ENCODE peak calls at places on chromosomes 5 and 9, in seven cellular contexts. J, K, Z, O, B, T and Q are unnamed samples.

GRCh38 chr9:99076483-99077171 is 28.3 kb upstream of the TGFBR1 start:
- DNase-seq in J (no peak), K (no peak), Z (peak; percentile 42), O (no peak), B (no peak), T (no peak), Q (no peak)

GRCh38 chr9:93137362-93137761 is 3.3 kb upstream of the NINJ1 start:
- DNase-seq in J (no peak), K (no peak), Z (no peak), O (no peak), B (peak; percentile 62), T (no peak), Q (no peak)

GRCh38 chr5:135072357-135073247 is 38.6 kb upstream of the PITX1 start:
- DNase-seq in J (no peak), K (peak; percentile 50), Z (no peak), O (no peak), B (no peak), T (no peak), Q (no peak)

GRCh38 chr5:113552137-113552536 is 38.6 kb downstream of the YTHDC2 start:
- DNase-seq in J (no peak), K (no peak), Z (no peak), O (no peak), B (no peak), T (no peak), Q (no peak)

GRCh38 chr9:98129451-98129881 is 10.4 kb upstream of the TRIM14 start:
- DNase-seq in J (peak; percentile 7), K (no peak), Z (no peak), O (no peak), B (no peak), T (no peak), Q (no peak)

GRCh38 chr5:133460172-133460758 is 152.1 kb downstream of the FSTL4 start:
- DNase-seq in J (no peak), K (peak; percentile 75), Z (no peak), O (peak; percentile 2), B (no peak), T (peak; percentile 34), Q (no peak)

GRCh38 chr5:26236936-26237335 is 801.5 kb downstream of the CDH9 start:
- DNase-seq in J (no peak), K (no peak), Z (no peak), O (no peak), B (no peak), T (no peak), Q (no peak)

GRCh38 chr5:91038180-91038808 is 344.8 kb downstream of the ARRDC3 start:
- DNase-seq in J (no peak), K (no peak), Z (no peak), O (peak; percentile 52), B (no peak), T (no peak), Q (peak; percentile 22)

GRCh38 chr5:15074651-15075050 is 203.1 kb upstream of the ANKH start:
- DNase-seq in J (peak; percentile 1), K (no peak), Z (no peak), O (no peak), B (no peak), T (peak; percentile 12), Q (no peak)

GRCh38 chr5:180866296-180866695 is 5.2 kb upstream of the ZFP62 start:
- DNase-seq in J (no peak), K (no peak), Z (no peak), O (no peak), B (peak; percentile 56), T (no peak), Q (no peak)

GRCh38 chr9:131513177-131513576 is 10.5 kb downstream of the POMT1 start:
- DNase-seq in J (no peak), K (no peak), Z (no peak), O (no peak), B (no peak), T (no peak), Q (no peak)

GRCh38 chr9:131516930-131517329 is 14.1 kb downstream of the UCK1 start:
- DNase-seq in J (no peak), K (no peak), Z (no peak), O (no peak), B (no peak), T (no peak), Q (no peak)

GRCh38 chr9:131517761-131518190 is 13.3 kb downstream of the UCK1 start:
- DNase-seq in J (no peak), K (no peak), Z (no peak), O (no peak), B (no peak), T (no peak), Q (no peak)

GRCh38 chr9:131516274-131516565 is 13.5 kb downstream of the POMT1 start:
- DNase-seq in J (no peak), K (no peak), Z (no peak), O (no peak), B (no peak), T (no peak), Q (no peak)

DNA sequence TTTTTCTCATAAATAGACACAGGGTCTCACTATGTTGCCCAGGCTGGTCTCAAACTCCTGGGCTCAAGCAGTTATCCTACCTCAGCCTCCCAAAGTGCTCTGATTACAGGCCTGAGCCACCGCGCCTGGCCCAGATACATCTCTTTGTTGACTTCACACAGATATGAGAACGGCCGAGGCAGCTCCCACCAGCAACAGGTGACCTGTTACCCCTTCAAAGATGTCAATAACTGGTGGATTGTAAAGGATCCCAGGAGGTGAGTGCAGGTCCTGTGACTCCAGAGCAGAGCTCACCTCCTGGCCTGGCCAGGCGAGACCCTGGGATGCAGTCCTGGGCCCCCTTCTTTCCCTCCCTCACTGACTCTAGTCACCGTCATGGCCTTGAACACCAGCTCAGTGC is 9.2 kb downstream of the POMT1 start:
- DNase-seq in J (no peak), K (no peak), Z (no peak), O (no peak), B (no peak), T (no peak), Q (no peak)
- H3K4me1 ChIP-seq in J (no peaks in the 10 kb centered on the region), K (no peaks in the 10 kb centered on the region), Z (no peaks in the 10 kb centered on the region), O (no peaks in the 10 kb centered on the region), B (no peaks in the 10 kb centered on the region), T (no peaks in the 10 kb centered on the region), Q (no peaks in the 10 kb centered on the region)

DNA sequence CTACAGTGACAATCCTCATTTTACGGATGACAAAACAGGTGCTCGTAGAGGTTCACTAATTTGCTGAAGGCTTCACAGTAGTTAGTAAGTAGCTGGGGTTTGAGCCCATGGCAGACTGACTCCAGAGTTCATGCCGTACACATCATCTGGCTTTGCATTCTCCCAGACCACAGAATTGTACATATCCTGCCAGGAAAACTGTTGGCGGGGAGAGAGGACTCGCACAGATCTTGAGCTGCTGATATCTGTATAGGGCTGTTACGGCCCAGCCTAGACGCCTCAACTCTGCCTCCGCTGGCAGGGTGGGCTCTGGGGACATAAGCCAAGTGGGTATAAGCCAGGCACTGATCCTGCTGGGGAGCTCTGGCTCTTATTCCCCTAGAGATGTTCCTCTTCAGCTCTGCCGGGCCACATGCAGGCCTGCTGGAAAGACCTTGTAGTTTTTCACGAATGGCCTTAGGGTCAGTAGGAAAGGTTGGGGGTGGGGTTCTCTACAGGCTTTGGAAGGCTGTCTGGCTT is 16.3 kb downstream of the LARP1 start:
- DNase-seq in J (peak; percentile 92), K (peak; percentile 58), Z (no peak), O (peak; percentile 89), B (no peak), T (peak; percentile 94), Q (no peak)
- H3K4me1 ChIP-seq in J (peaks cover 25% of the 10 kb centered on the region), K (peaks cover 53% of the 10 kb centered on the region), Z (peaks cover 49% of the 10 kb centered on the region), O (peaks cover 11% of the 10 kb centered on the region), B (no peaks in the 10 kb centered on the region), T (peaks cover 38% of the 10 kb centered on the region), Q (peaks cover 10% of the 10 kb centered on the region)

GRCh38 chr5:151094861-151095260 is 14.0 kb upstream of the TNIP1 start:
- DNase-seq in J (no peak), K (no peak), Z (no peak), O (peak; percentile 48), B (peak; percentile 69), T (peak; percentile 39), Q (no peak)

GRCh38 chr5:151093476-151093889 is 12.6 kb upstream of the TNIP1 start:
- DNase-seq in J (peak; percentile 94), K (no peak), Z (no peak), O (peak; percentile 96), B (no peak), T (peak; percentile 97), Q (no peak)

GRCh38 chr5:151092750-151093149 is 11.9 kb upstream of the TNIP1 start:
- DNase-seq in J (peak; percentile 86), K (no peak), Z (no peak), O (peak; percentile 72), B (no peak), T (peak; percentile 92), Q (no peak)

GRCh38 chr5:151095341-151096000 is 14.6 kb upstream of the TNIP1 start:
- DNase-seq in J (no peak), K (no peak), Z (no peak), O (peak; percentile 53), B (peak; percentile 95), T (peak; percentile 19), Q (no peak)

DNA sequence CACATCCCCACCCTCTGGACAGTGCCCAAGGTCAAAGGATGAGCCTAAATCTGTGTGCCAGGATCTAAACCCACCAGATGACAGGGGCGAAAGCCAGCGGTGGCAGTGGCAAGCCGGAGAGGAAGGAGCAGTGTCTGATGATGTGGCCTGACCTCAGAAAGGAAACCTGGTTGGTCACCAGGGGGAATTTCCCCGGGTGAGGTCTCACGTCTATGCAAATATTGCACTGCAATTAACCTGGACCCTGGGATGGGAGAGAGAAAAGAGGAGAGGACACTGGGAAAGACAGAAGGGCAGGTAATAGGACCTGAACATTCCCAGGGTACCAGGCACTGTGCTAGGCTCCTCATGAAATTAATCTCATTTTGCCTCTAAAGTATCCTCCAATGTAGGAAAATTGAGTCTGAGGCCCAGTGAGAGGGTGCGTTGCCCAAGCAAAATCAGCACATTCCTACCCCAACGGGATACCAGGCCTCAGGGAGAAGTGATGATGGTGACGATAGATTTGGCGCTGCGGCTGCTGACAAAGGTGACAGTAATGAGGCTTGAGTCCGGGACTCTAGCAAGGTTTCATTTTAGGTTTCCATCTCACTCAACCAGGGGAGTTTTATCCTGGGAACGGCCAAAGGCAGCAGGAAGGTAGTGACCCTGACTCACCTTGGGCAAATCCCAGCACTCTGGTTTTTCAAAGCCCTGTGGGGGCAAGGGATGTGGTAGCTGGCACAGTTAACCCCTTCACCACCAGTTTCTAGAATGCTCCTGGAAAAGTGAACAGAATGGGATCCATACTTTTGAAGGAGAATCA is 13.4 kb upstream of the TNIP1 start:
- DNase-seq in J (peak; percentile 34), K (no peak), Z (no peak), O (no peak), B (peak; percentile 74), T (peak; percentile 60), Q (no peak)
- H3K4me1 ChIP-seq in J (peaks cover 22% of the 10 kb centered on the region), K (peaks cover 5% of the 10 kb centered on the region), Z (peaks cover 53% of the 10 kb centered on the region), O (peaks cover 32% of the 10 kb centered on the region), B (peaks cover 36% of the 10 kb centered on the region), T (peaks cover 35% of the 10 kb centered on the region), Q (no peaks in the 10 kb centered on the region)

GRCh38 chr9:128054090-128054489 is 13.0 kb downstream of the NAIF1 start:
- DNase-seq in J (no peak), K (no peak), Z (no peak), O (no peak), B (no peak), T (no peak), Q (no peak)

GRCh38 chr9:128053560-128053959 is 13.6 kb downstream of the NAIF1 start:
- DNase-seq in J (no peak), K (no peak), Z (no peak), O (no peak), B (no peak), T (no peak), Q (no peak)

GRCh38 chr9:128056086-128056485 is 11.0 kb downstream of the NAIF1 start:
- DNase-seq in J (no peak), K (no peak), Z (no peak), O (no peak), B (no peak), T (no peak), Q (no peak)

GRCh38 chr9:128056887-128057723 is 10.0 kb downstream of the NAIF1 start:
- DNase-seq in J (peak; percentile 18), K (peak; percentile 49), Z (no peak), O (peak; percentile 80), B (peak; percentile 78), T (no peak), Q (no peak)

GRCh38 chr9:128055222-128056040 is 11.7 kb downstream of the NAIF1 start:
- DNase-seq in J (no peak), K (peak; percentile 28), Z (no peak), O (peak; percentile 93), B (no peak), T (no peak), Q (no peak)
- H3K4me1 ChIP-seq in J (peaks cover 8% of the 10 kb centered on the region), K (peaks cover 25% of the 10 kb centered on the region), Z (no peaks in the 10 kb centered on the region), O (peaks cover 14% of the 10 kb centered on the region), B (no peaks in the 10 kb centered on the region), T (no peaks in the 10 kb centered on the region), Q (no peaks in the 10 kb centered on the region)